ENCODE peak calls at places on chromosomes 12 and 14, in six cellular contexts. One of them, this sample, is unnamed.

GRCh38 chr14:20609215-20610001 is 18.2 kb upstream of the RNASE12 start:
- DNase-seq in MV-4-11: peak; percentile 81
- DNase-seq in tibial artery: peak; percentile 83
- DNase-seq in uterus: peak; percentile 69
- DNase-seq in HT-29: peak; percentile 91
- DNase-seq in neural crest cell: peak; percentile 71
- DNase-seq in this sample: peak; percentile 88

GRCh38 chr14:86673523-86673969 is 1143.6 kb downstream of the FLRT2 start:
- DNase-seq in MV-4-11: no peak
- DNase-seq in tibial artery: no peak
- DNase-seq in uterus: no peak
- DNase-seq in HT-29: no peak
- DNase-seq in neural crest cell: no peak
- DNase-seq in this sample: no peak

GRCh38 chr14:95146079-95146771 is 11.1 kb downstream of the DICER1 start:
- DNase-seq in MV-4-11: peak; percentile 49
- DNase-seq in tibial artery: no peak
- DNase-seq in uterus: no peak
- DNase-seq in HT-29: no peak
- DNase-seq in neural crest cell: no peak
- DNase-seq in this sample: no peak

GRCh38 chr12:92146497-92146828 is 817 bp upstream of the BTG1 start:
- DNase-seq in MV-4-11: peak; percentile 46
- DNase-seq in tibial artery: no peak
- DNase-seq in uterus: no peak
- DNase-seq in HT-29: peak; percentile 40
- DNase-seq in neural crest cell: no peak
- DNase-seq in this sample: no peak

GRCh38 chr12:49941556-49942511 is 8.7 kb upstream of the AQP2 start:
- DNase-seq in MV-4-11: no peak
- DNase-seq in tibial artery: no peak
- DNase-seq in uterus: no peak
- DNase-seq in HT-29: no peak
- DNase-seq in neural crest cell: no peak
- DNase-seq in this sample: no peak

GRCh38 chr12:132572801-132573760 is 37.3 kb downstream of the LRCOL1 start:
- DNase-seq in MV-4-11: no peak
- DNase-seq in tibial artery: no peak
- DNase-seq in uterus: no peak
- DNase-seq in HT-29: no peak
- DNase-seq in neural crest cell: no peak
- DNase-seq in this sample: no peak

GRCh38 chr14:24146978-24147760 is at the start of gene RNF31:
- DNase-seq in MV-4-11: peak; percentile 99
- DNase-seq in tibial artery: peak; percentile 99
- DNase-seq in uterus: peak; percentile 98
- DNase-seq in HT-29: peak; percentile 94
- DNase-seq in neural crest cell: peak; percentile 93
- DNase-seq in this sample: peak; percentile 100

GRCh38 chr12:19129486-19130223 is at the start of gene PLEKHA5:
- DNase-seq in MV-4-11: no peak
- DNase-seq in tibial artery: peak; percentile 83
- DNase-seq in uterus: peak; percentile 76
- DNase-seq in HT-29: peak; percentile 72
- DNase-seq in neural crest cell: peak; percentile 62
- DNase-seq in this sample: peak; percentile 77

GRCh38 chr14:44960146-44960545 is 1.6 kb downstream of the KLHL28 start:
- DNase-seq in MV-4-11: no peak
- DNase-seq in tibial artery: no peak
- DNase-seq in uterus: no peak
- DNase-seq in HT-29: peak; percentile 22
- DNase-seq in neural crest cell: no peak
- DNase-seq in this sample: no peak